ENCODE peak calls at places on chromosomes 16 and 17, in four cellular contexts. A, X, S and Q are unnamed samples.

GRCh38 chr16:11955713-11956123 is 9.3 kb upstream of the TNFRSF17 start:
- DNase-seq in S (peak), X (no peak), A (no peak), Q (no peak)

GRCh38 chr16:80164881-80165280 is 375.9 kb upstream of the DYNLRB2 start:
- DNase-seq in S (no peak), X (no peak), A (no peak), Q (no peak)

GRCh38 chr16:8622315-8622656 is 788 bp downstream of the METTL22 start:
- DNase-seq in X (no peak), A (no peak), S (no peak), Q (no peak)

GRCh38 chr17:3750926-3751325 is 27.2 kb downstream of the HASPIN start:
- DNase-seq in X (no peak), A (no peak), S (no peak), Q (no peak)

GRCh38 chr17:45227101-45227591 is 5.5 kb downstream of the FMNL1 start:
- DNase-seq in S (no peak), A (no peak), X (no peak), Q (no peak)

GRCh38 chr16:88649195-88649923 is 1.5 kb downstream of the CYBA start:
- DNase-seq in X (no peak), S (no peak), A (no peak), Q (no peak)

GRCh38 chr16:27109666-27110523 is 43.2 kb downstream of the C16orf82 start:
- DNase-seq in X (peak), S (no peak), A (peak), Q (peak)

GRCh38 chr16:81469710-81470481 is 25.3 kb downstream of the CMIP start:
- DNase-seq in S (no peak), A (no peak), X (no peak), Q (no peak)

GRCh38 chr16:13194766-13195165 is 293.4 kb downstream of the SHISA9 start:
- DNase-seq in A (no peak), X (no peak), S (no peak), Q (no peak)

GRCh38 chr16:83390759-83391158 is 417.0 kb upstream of the HSBP1 start:
- DNase-seq in S (no peak), X (no peak), A (no peak), Q (no peak)